ENCODE peak calls at places on chromosomes 3 and 15, in nine cellular contexts. J is A549; R is lower lobe of right lung; C is spleen; V is tibial artery; B is breast epithelium; S is cardiac fibroblast; N is naive thymus-derived CD4-positive, alpha-beta T cell; O is mesendoderm. G is an unnamed sample.

GRCh38 chr3:156230291-156230900 is 110.0 kb downstream of the KCNAB1 start:
- DNase-seq in N (no peak), J (no peak), R (no peak), B (no peak), O (no peak), S (peak; percentile 31), C (no peak), V (no peak), G (no peak)

GRCh38 chr3:151707216-151707615 is 26.5 kb upstream of the AADACL2 start:
- DNase-seq in V (no peak), J (no peak), S (peak; percentile 36), O (no peak), C (no peak), B (no peak), N (no peak), R (no peak), G (no peak)

GRCh38 chr3:19436746-19437145 is 288.4 kb downstream of the KCNH8 start:
- DNase-seq in V (no peak), C (no peak), N (no peak), B (no peak), R (no peak), J (no peak), S (no peak), O (peak; percentile 14), G (no peak)

GRCh38 chr3:48591886-48592518 is 3.1 kb downstream of the COL7A1 start:
- DNase-seq in C (no peak), S (no peak), N (no peak), B (no peak), O (no peak), R (no peak), V (no peak), J (no peak), G (no peak)

GRCh38 chr3:153162513-153163348 is 705 bp downstream of the RAP2B start:
- DNase-seq in O (peak; percentile 59), N (peak; percentile 31), V (peak; percentile 73), S (peak; percentile 53), C (peak; percentile 89), R (peak; percentile 69), J (no peak), B (peak; percentile 32), G (no peak)

GRCh38 chr15:58355352-58355964 is 76.3 kb upstream of the LIPC start:
- DNase-seq in J (no peak), O (no peak), R (no peak), N (no peak), B (no peak), S (no peak), V (no peak), C (no peak), G (no peak)

GRCh38 chr3:11534011-11534782 is 109.5 kb downstream of the VGLL4 start:
- DNase-seq in R (no peak), V (peak; percentile 82), S (no peak), C (no peak), N (no peak), J (no peak), O (no peak), B (peak; percentile 51), G (no peak)

GRCh38 chr3:194986208-194987043 is 284.5 kb downstream of the XXYLT1 start:
- DNase-seq in R (peak; percentile 73), J (no peak), B (peak; percentile 30), O (no peak), S (no peak), N (no peak), C (peak; percentile 86), V (no peak), G (no peak)

GRCh38 chr3:12973827-12974226 is 99.4 kb downstream of the IQSEC1 start:
- DNase-seq in R (no peak), S (no peak), C (no peak), V (no peak), N (no peak), O (no peak), B (no peak), J (no peak), G (no peak)

GRCh38 chr15:76178321-76178720 is 118.5 kb downstream of the TMEM266 start:
- DNase-seq in C (no peak), N (no peak), R (no peak), B (no peak), V (no peak), O (no peak), J (no peak), S (no peak), G (no peak)

GRCh38 chr3:129016366-129016724 is 15.2 kb downstream of the EFCC1 start:
- DNase-seq in N (peak; percentile 70), O (peak; percentile 25), J (no peak), C (peak; percentile 91), R (peak; percentile 60), V (no peak), S (no peak), B (no peak), G (no peak)

GRCh38 chr15:98648654-98649537 is 557 bp downstream of the IGF1R start:
- DNase-seq in S (peak; percentile 56), J (no peak), N (peak; percentile 50), R (peak; percentile 66), C (peak; percentile 91), V (peak; percentile 78), B (no peak), O (peak; percentile 78), G (no peak)

GRCh38 chr15:47384316-47384715 is 333.0 kb upstream of the SEMA6D start:
- DNase-seq in B (no peak), R (no peak), O (peak; percentile 87), N (no peak), C (no peak), J (no peak), V (no peak), S (peak; percentile 91), G (peak; percentile 34)

GRCh38 chr3:52536112-52536368 is 365 bp upstream of the UQCC5 start:
- DNase-seq in B (no peak), C (no peak), S (no peak), J (no peak), R (no peak), N (no peak), V (no peak), O (no peak), G (no peak)
- H3K4me3 ChIP-seq in B (peak overlapping the region; percentile 66), C (peak overlapping the region; percentile 64), S (no peak overlapping the region), J (peak overlapping the region; percentile 13), R (peak overlapping the region; percentile 68), N (peak overlapping the region; percentile 30), V (peak overlapping the region; percentile 69), O (no peak overlapping the region), G (no peak overlapping the region)

GRCh38 chr15:64775551-64776401 is at the start of gene RBPMS2:
- DNase-seq in O (peak; percentile 76), V (no peak), C (no peak), J (peak; percentile 37), R (no peak), N (no peak), B (no peak), S (no peak), G (no peak)

GRCh38 chr15:64774556-64775523 is 549 bp downstream of the RBPMS2 start:
- DNase-seq in J (no peak), V (no peak), O (peak; percentile 44), R (no peak), S (no peak), B (no peak), C (no peak), N (no peak), G (no peak)

GRCh38 chr15:64779024-64779423 is 3.6 kb upstream of the RBPMS2 start:
- DNase-seq in V (no peak), S (no peak), N (no peak), J (no peak), B (no peak), R (no peak), C (no peak), O (peak; percentile 51), G (no peak)

GRCh38 chr15:64773606-64774555 is 1.5 kb downstream of the RBPMS2 start:
- DNase-seq in R (no peak), C (no peak), J (no peak), N (no peak), O (peak; percentile 60), V (no peak), B (no peak), S (no peak), G (no peak)

DNA sequence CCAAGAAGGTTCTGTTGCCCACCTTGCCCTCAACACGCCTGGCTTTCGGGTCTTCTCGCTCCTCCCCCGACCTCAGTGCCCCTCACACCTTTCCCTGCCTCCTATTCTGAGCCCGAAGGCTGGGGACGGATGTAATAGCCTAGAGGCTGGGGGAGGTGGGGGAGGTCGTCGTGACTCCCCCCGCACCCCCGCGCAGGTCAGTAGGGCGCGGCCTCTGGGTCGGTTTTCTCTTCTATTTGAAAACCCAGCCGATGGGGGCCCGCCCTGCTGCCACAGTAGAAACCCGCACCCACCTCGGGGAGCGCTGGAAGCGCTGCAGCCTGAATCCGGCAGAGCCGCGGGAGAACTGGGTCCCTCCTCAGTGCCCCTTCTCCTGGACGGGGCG is 1.0 kb upstream of the RBPMS2 start:
- DNase-seq in R (no peak), C (no peak), V (no peak), N (no peak), O (peak; percentile 59), B (no peak), J (no peak), S (no peak), G (no peak)
- H3K4me3 ChIP-seq in R (peak overlapping the region; percentile 58), C (peak overlapping the region; percentile 63), V (peak overlapping the region; percentile 76), N (no peak overlapping the region), O (peak overlapping the region; percentile 53), B (peak overlapping the region; percentile 97), J (peak overlapping the region; percentile 71), S (no peak overlapping the region), G (no peak overlapping the region)

GRCh38 chr3:110871869-110872268 is 199.7 kb upstream of the NECTIN3 start:
- DNase-seq in S (no peak), J (no peak), C (no peak), V (no peak), R (no peak), N (no peak), O (no peak), B (no peak), G (no peak)

GRCh38 chr3:110859993-110860392 is 211.6 kb upstream of the NECTIN3 start:
- DNase-seq in V (no peak), O (no peak), S (no peak), B (no peak), C (no peak), N (no peak), J (no peak), R (no peak), G (no peak)

GRCh38 chr3:110868106-110868505 is 203.5 kb upstream of the NECTIN3 start:
- DNase-seq in J (no peak), O (no peak), V (no peak), B (no peak), N (no peak), C (no peak), R (no peak), S (no peak), G (no peak)

GRCh38 chr3:110865934-110866333 is 205.7 kb upstream of the NECTIN3 start:
- DNase-seq in B (no peak), N (no peak), J (no peak), R (no peak), V (no peak), S (no peak), O (no peak), C (no peak), G (no peak)
- H3K4me3 ChIP-seq in B (no peak overlapping the region), N (no peak overlapping the region), J (no peak overlapping the region), R (no peak overlapping the region), V (no peak overlapping the region), S (no peak overlapping the region), O (no peak overlapping the region), C (no peak overlapping the region), G (no peak overlapping the region)

DNA sequence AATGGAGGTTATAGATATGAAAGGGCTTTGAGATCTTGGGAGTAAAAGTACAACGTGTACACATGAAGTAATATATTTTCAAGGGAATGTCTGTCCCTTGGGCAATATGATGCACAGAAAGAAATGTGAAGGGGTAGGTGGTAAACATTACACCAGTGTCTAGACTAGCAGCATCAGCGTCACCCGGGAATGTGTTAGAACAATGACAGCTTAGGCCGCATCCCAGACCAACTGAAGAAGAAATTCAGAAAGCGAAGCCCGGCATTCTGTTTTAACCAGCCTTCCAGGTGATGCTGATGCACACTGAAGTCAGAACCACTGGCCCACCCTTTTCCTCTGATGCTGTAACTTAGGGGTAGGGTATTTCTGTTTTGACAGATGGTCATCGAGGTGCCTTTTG is 6.3 kb downstream of the INAFM2 start:
- DNase-seq in V (no peak), N (no peak), B (no peak), R (no peak), C (no peak), O (no peak), J (no peak), S (peak; percentile 89), G (no peak)
- H3K4me3 ChIP-seq in V (no peak overlapping the region), N (no peak overlapping the region), B (no peak overlapping the region), R (no peak overlapping the region), C (no peak overlapping the region), O (no peak overlapping the region), J (no peak overlapping the region), S (no peak overlapping the region), G (no peak overlapping the region)